ENCODE peak calls at places on chromosomes 6 and 20, in five cellular contexts. H is K562, Y is A549, V is HepG2, L is GM12878. X is an unnamed sample.

GRCh38 chr6:108168980-108169800 is 3.4 kb downstream of the NR2E1 start:
- DNase-seq in V (no peak), Y (no peak), L (no peak), H (no peak), X (no peak)

GRCh38 chr6:144415835-144416237 is 130.7 kb downstream of the UTRN start:
- DNase-seq in L (no peak), Y (no peak), H (no peak), V (no peak), X (no peak)

GRCh38 chr6:279630-280029 is 12.7 kb upstream of the DUSP22 start:
- DNase-seq in L (no peak), V (no peak), H (no peak), Y (no peak), X (no peak)

GRCh38 chr20:36823126-36823525 is 49.6 kb upstream of the DSN1 start:
- DNase-seq in V (no peak), L (no peak), Y (no peak), H (no peak), X (no peak)

GRCh38 chr6:145756170-145756662 is 20.9 kb upstream of the EPM2A start:
- DNase-seq in H (no peak), V (no peak), L (no peak), Y (no peak), X (no peak)

GRCh38 chr6:42021847-42022754 is 28.2 kb upstream of the TAF8 start:
- DNase-seq in L (no peak), H (no peak), Y (no peak), V (no peak), X (no peak)

GRCh38 chr6:130118236-130118635 is 99.9 kb downstream of the L3MBTL3 start:
- DNase-seq in Y (no peak), L (no peak), V (no peak), H (no peak), X (no peak)

GRCh38 chr20:60080401-60080800 is 122.2 kb downstream of the CDH26 start:
- DNase-seq in L (no peak), H (no peak), Y (no peak), V (no peak), X (no peak)

GRCh38 chr6:14944593-14944992 is 301.3 kb upstream of the JARID2 start:
- DNase-seq in Y (no peak), L (no peak), H (no peak), V (no peak), X (no peak)

GRCh38 chr6:141464490-141464889 is 668.2 kb upstream of the GJE1 start:
- DNase-seq in L (no peak), Y (peak), H (no peak), V (no peak), X (no peak)

GRCh38 chr6:150695652-150696051 is 96.0 kb downstream of the PLEKHG1 start:
- DNase-seq in H (no peak), V (no peak), Y (no peak), L (no peak), X (no peak)

GRCh38 chr6:166382500-166382932 is 224 bp downstream of the MPC1 start:
- DNase-seq in V (no peak), Y (no peak), L (no peak), H (peak), X (no peak)
- TF ChIP-seq POLR2A in V (peak), Y (no peak), L (peak), H (peak), X (no peak)

DNA sequence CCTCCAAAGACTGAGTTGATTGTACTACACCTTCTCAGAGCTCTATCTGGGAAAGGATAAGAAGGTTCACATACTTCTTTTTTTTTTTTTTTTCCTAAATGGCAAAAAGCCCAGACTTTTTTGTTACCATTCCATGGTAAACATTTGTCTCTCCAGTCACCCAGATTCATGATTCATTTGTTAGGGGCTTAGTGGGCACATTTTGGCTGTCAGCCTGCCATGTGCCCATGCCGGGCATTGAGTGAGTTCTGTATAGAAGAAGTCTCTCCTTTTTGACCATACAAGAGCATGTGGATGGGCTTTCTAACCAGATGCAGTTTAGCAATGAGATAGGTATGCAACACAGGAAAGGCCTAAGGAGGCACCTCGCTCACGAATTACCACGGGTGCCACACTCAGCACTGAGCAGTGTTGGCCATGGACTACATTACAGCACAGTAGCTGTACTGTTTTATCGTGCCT is 447.5 kb upstream of the HSF2 start:
- DNase-seq in Y (no peak), H (no peak), L (no peak), V (no peak), X (no peak)
- TF ChIP-seq RAD21 in Y (no peak), H (no peak), L (no peak), V (no peak), X (no peak)

GRCh38 chr20:6828794-6829423 is 61.4 kb downstream of the BMP2 start:
- DNase-seq in Y (peak), V (peak), L (peak), H (peak), X (peak)
- TF ChIP-seq REST in Y (no peak), V (no peak), L (no peak), H (no peak), X (no peak)

GRCh38 chr6:134005824-134006223 is 46.6 kb downstream of the SLC2A12 start:
- DNase-seq in Y (no peak), H (no peak), V (no peak), L (no peak), X (no peak)
- TF ChIP-seq POLR2A in Y (no peak), H (no peak), V (no peak), L (no peak), X (no peak)

X was measured in HCT116.